ENCODE peak calls at places on chromosomes 3 and 15, in nine cellular contexts. One of them, this sample, is unnamed.

GRCh38 chr15:98924311-98925049 is 83.1 kb downstream of the PGPEP1L start:
- DNase-seq in upper lobe of left lung: no peak
- DNase-seq in suprapubic skin: no peak
- DNase-seq in H1: no peak
- DNase-seq in GM12878: no peak
- DNase-seq in ovary: no peak
- DNase-seq in A549: no peak
- DNase-seq in transverse colon: no peak
- DNase-seq in stomach: peak
- DNase-seq in this sample: no peak

GRCh38 chr3:119293761-119294401 is at the start of gene ARHGAP31:
- DNase-seq in A549: peak
- DNase-seq in GM12878: peak
- DNase-seq in stomach: peak
- DNase-seq in ovary: peak
- DNase-seq in upper lobe of left lung: peak
- DNase-seq in H1: no peak
- DNase-seq in transverse colon: peak
- DNase-seq in suprapubic skin: peak
- DNase-seq in this sample: peak

GRCh38 chr3:157201648-157202278 is 41.8 kb upstream of the CCNL1 start:
- DNase-seq in stomach: no peak
- DNase-seq in upper lobe of left lung: no peak
- DNase-seq in suprapubic skin: no peak
- DNase-seq in A549: peak
- DNase-seq in GM12878: no peak
- DNase-seq in H1: no peak
- DNase-seq in transverse colon: no peak
- DNase-seq in ovary: no peak
- DNase-seq in this sample: no peak

GRCh38 chr15:29278436-29279099 is 8.9 kb upstream of the NSMCE3 start:
- DNase-seq in stomach: no peak
- DNase-seq in A549: no peak
- DNase-seq in upper lobe of left lung: no peak
- DNase-seq in GM12878: no peak
- DNase-seq in ovary: no peak
- DNase-seq in transverse colon: no peak
- DNase-seq in suprapubic skin: no peak
- DNase-seq in H1: no peak
- DNase-seq in this sample: no peak

GRCh38 chr3:150890831-150891230 is 14.4 kb downstream of the MINDY4B start:
- DNase-seq in GM12878: no peak
- DNase-seq in H1: no peak
- DNase-seq in A549: no peak
- DNase-seq in ovary: no peak
- DNase-seq in suprapubic skin: no peak
- DNase-seq in transverse colon: no peak
- DNase-seq in upper lobe of left lung: peak
- DNase-seq in stomach: no peak
- DNase-seq in this sample: no peak

GRCh38 chr3:16372362-16373269 is 107.6 kb downstream of the OXNAD1 start:
- DNase-seq in suprapubic skin: no peak
- DNase-seq in transverse colon: no peak
- DNase-seq in stomach: no peak
- DNase-seq in ovary: no peak
- DNase-seq in A549: no peak
- DNase-seq in GM12878: peak
- DNase-seq in H1: no peak
- DNase-seq in upper lobe of left lung: no peak
- DNase-seq in this sample: no peak

GRCh38 chr3:149384911-149385321 is 7.5 kb upstream of the TM4SF1 start:
- DNase-seq in stomach: no peak
- DNase-seq in A549: no peak
- DNase-seq in ovary: peak
- DNase-seq in H1: no peak
- DNase-seq in suprapubic skin: no peak
- DNase-seq in transverse colon: no peak
- DNase-seq in upper lobe of left lung: no peak
- DNase-seq in GM12878: no peak
- DNase-seq in this sample: no peak

GRCh38 chr15:48177383-48177874 is 666 bp downstream of the MYEF2 start:
- DNase-seq in GM12878: peak
- DNase-seq in upper lobe of left lung: no peak
- DNase-seq in transverse colon: no peak
- DNase-seq in suprapubic skin: no peak
- DNase-seq in ovary: no peak
- DNase-seq in stomach: no peak
- DNase-seq in H1: no peak
- DNase-seq in A549: peak
- DNase-seq in this sample: no peak

GRCh38 chr15:85142324-85142723 is 160.7 kb downstream of the PDE8A start:
- DNase-seq in upper lobe of left lung: no peak
- DNase-seq in GM12878: no peak
- DNase-seq in transverse colon: no peak
- DNase-seq in stomach: no peak
- DNase-seq in H1: no peak
- DNase-seq in ovary: no peak
- DNase-seq in suprapubic skin: no peak
- DNase-seq in A549: no peak
- DNase-seq in this sample: no peak

GRCh38 chr3:117036259-117036799 is 326.8 kb downstream of the TUSC7 start:
- DNase-seq in suprapubic skin: no peak
- DNase-seq in transverse colon: peak
- DNase-seq in GM12878: no peak
- DNase-seq in stomach: no peak
- DNase-seq in ovary: peak
- DNase-seq in A549: no peak
- DNase-seq in upper lobe of left lung: no peak
- DNase-seq in H1: no peak
- DNase-seq in this sample: peak
- TF ChIP-seq EP300 in suprapubic skin: no peak
- TF ChIP-seq EP300 in transverse colon: no peak
- TF ChIP-seq EP300 in GM12878: no peak
- TF ChIP-seq EP300 in stomach: no peak
- TF ChIP-seq EP300 in ovary: no peak
- TF ChIP-seq EP300 in A549: no peak
- TF ChIP-seq EP300 in upper lobe of left lung: peak
- TF ChIP-seq EP300 in H1: no peak
- TF ChIP-seq EP300 in this sample: no peak

GRCh38 chr15:57027596-57027995 is 109.2 kb downstream of the TCF12 start:
- DNase-seq in stomach: no peak
- DNase-seq in transverse colon: no peak
- DNase-seq in H1: no peak
- DNase-seq in upper lobe of left lung: no peak
- DNase-seq in A549: no peak
- DNase-seq in suprapubic skin: no peak
- DNase-seq in ovary: no peak
- DNase-seq in GM12878: no peak
- DNase-seq in this sample: no peak

GRCh38 chr15:57026016-57026602 is 107.7 kb downstream of the TCF12 start:
- DNase-seq in suprapubic skin: no peak
- DNase-seq in transverse colon: no peak
- DNase-seq in H1: no peak
- DNase-seq in ovary: no peak
- DNase-seq in stomach: no peak
- DNase-seq in upper lobe of left lung: no peak
- DNase-seq in GM12878: no peak
- DNase-seq in A549: no peak
- DNase-seq in this sample: no peak

GRCh38 chr15:57030011-57030410 is 111.6 kb downstream of the TCF12 start:
- DNase-seq in ovary: no peak
- DNase-seq in A549: no peak
- DNase-seq in H1: no peak
- DNase-seq in suprapubic skin: no peak
- DNase-seq in GM12878: no peak
- DNase-seq in transverse colon: no peak
- DNase-seq in upper lobe of left lung: no peak
- DNase-seq in stomach: no peak
- DNase-seq in this sample: no peak

GRCh38 chr15:57028176-57028575 is 109.7 kb downstream of the TCF12 start:
- DNase-seq in transverse colon: no peak
- DNase-seq in upper lobe of left lung: no peak
- DNase-seq in A549: no peak
- DNase-seq in stomach: no peak
- DNase-seq in GM12878: no peak
- DNase-seq in ovary: no peak
- DNase-seq in suprapubic skin: no peak
- DNase-seq in H1: no peak
- DNase-seq in this sample: no peak

DNA sequence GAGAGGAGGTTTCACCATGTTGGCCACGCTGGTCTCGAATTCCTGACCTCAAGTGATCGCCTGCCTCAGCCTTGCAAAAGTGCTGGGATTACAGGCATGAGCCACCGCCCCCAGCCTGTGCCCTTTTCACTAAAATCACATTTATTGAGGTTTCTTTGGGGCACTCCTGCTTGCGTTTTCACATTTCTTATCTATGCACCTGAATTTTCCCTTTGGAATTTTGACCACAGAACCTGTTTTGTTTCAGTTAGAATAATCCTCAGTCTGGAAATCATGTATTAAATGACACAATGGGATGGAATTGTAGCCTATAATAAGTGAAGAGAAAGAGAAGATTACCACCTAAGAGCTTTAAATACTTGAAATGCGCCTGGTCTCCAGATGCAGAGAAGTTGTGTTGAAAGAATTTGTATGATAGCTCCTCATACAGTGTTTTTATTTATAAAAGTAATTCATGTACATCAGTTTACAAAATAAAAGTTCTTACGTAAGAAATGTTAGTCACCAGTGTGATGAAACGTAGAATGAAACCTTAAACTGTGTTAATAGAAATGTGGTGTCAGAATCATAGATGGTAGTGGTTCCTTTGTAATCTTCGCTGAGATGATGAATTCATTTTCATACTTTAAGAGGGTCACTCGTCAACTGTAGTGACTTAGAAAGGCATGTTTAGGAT is 107.0 kb downstream of the TCF12 start:
- DNase-seq in suprapubic skin: no peak
- DNase-seq in GM12878: no peak
- DNase-seq in H1: no peak
- DNase-seq in upper lobe of left lung: no peak
- DNase-seq in stomach: no peak
- DNase-seq in A549: no peak
- DNase-seq in transverse colon: no peak
- DNase-seq in ovary: no peak
- DNase-seq in this sample: no peak
- TF ChIP-seq EP300 in suprapubic skin: no peak
- TF ChIP-seq EP300 in GM12878: no peak
- TF ChIP-seq EP300 in H1: no peak
- TF ChIP-seq EP300 in upper lobe of left lung: no peak
- TF ChIP-seq EP300 in stomach: no peak
- TF ChIP-seq EP300 in A549: no peak
- TF ChIP-seq EP300 in transverse colon: no peak
- TF ChIP-seq EP300 in ovary: no peak
- TF ChIP-seq EP300 in this sample: no peak

DNA sequence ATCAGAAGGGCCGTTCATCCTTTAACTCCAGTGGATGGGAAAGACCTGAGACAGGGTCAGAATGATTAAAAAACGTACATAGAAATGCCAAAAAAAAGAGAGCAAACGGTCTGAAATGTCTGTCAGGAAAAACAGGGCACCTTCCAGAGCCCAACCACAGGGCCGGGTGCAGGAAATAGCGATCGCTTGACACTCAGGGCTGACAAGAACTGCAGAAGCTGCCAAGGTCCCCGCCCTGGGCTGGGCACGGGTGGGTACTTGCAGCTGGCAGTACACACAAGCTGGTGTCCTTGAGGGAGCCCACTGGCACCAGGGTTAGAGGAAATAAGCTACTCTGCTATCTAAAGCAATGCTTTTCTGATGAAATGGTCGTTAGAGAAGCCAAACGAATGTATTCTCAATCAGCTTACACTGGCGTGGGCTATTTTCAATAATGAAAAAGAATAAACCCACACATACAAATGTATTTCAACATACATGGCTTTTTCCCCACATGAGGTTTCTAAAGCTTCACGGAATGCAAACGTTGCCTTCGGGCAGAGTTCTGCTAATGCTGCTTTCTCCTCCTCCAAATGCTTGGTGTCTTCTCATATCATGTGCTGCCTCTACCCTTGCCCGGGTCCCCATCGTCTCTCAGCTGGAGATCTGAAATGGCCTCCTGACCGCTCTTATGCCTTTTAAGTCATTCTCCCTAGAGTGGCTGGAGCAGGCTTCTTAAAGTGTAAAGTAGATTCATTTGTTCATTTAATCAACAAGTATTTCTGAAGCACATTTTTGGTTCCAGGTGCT is 15.5 kb downstream of the FRMD4B start:
- DNase-seq in A549: no peak
- DNase-seq in suprapubic skin: peak
- DNase-seq in H1: no peak
- DNase-seq in ovary: no peak
- DNase-seq in transverse colon: peak
- DNase-seq in stomach: peak
- DNase-seq in GM12878: no peak
- DNase-seq in upper lobe of left lung: peak
- DNase-seq in this sample: peak
- TF ChIP-seq EP300 in A549: no peak
- TF ChIP-seq EP300 in suprapubic skin: no peak
- TF ChIP-seq EP300 in H1: no peak
- TF ChIP-seq EP300 in ovary: no peak
- TF ChIP-seq EP300 in transverse colon: no peak
- TF ChIP-seq EP300 in stomach: no peak
- TF ChIP-seq EP300 in GM12878: no peak
- TF ChIP-seq EP300 in upper lobe of left lung: no peak
- TF ChIP-seq EP300 in this sample: peak

DNA sequence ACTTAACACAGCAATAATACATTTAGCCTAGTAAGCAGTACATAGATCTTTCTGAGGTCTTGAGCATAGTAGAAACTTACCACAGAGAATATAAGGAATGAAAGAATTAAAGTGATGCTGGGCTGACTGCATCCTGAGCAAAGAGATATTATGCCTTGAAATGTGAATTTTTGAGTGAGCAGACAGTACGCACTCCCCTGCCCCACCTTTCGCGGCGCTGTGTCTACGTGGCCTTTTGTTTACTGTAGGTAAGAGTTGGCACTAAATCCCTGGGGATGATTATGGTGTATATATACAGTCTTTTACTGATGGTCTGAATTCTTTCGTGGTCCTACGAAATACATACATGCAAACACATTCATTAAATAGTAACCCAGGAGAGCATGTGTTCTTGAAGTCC is 217.5 kb upstream of the TOPAZ1 start:
- DNase-seq in upper lobe of left lung: no peak
- DNase-seq in H1: no peak
- DNase-seq in ovary: no peak
- DNase-seq in suprapubic skin: no peak
- DNase-seq in stomach: no peak
- DNase-seq in GM12878: no peak
- DNase-seq in A549: no peak
- DNase-seq in transverse colon: no peak
- DNase-seq in this sample: no peak
- TF ChIP-seq EP300 in upper lobe of left lung: no peak
- TF ChIP-seq EP300 in H1: no peak
- TF ChIP-seq EP300 in ovary: no peak
- TF ChIP-seq EP300 in suprapubic skin: no peak
- TF ChIP-seq EP300 in stomach: no peak
- TF ChIP-seq EP300 in GM12878: no peak
- TF ChIP-seq EP300 in A549: no peak
- TF ChIP-seq EP300 in transverse colon: no peak
- TF ChIP-seq EP300 in this sample: no peak

GRCh38 chr15:43095708-43096347 is 10.0 kb downstream of the UBR1 start:
- DNase-seq in upper lobe of left lung: no peak
- DNase-seq in GM12878: no peak
- DNase-seq in H1: no peak
- DNase-seq in A549: no peak
- DNase-seq in ovary: no peak
- DNase-seq in stomach: no peak
- DNase-seq in transverse colon: no peak
- DNase-seq in suprapubic skin: no peak
- DNase-seq in this sample: no peak
- TF ChIP-seq EP300 in upper lobe of left lung: no peak
- TF ChIP-seq EP300 in GM12878: no peak
- TF ChIP-seq EP300 in H1: no peak
- TF ChIP-seq EP300 in A549: no peak
- TF ChIP-seq EP300 in ovary: no peak
- TF ChIP-seq EP300 in stomach: no peak
- TF ChIP-seq EP300 in transverse colon: no peak
- TF ChIP-seq EP300 in suprapubic skin: no peak
- TF ChIP-seq EP300 in this sample: no peak